ENCODE peak calls at places on chromosome 18, in eight cellular contexts. One of them, this sample, is unnamed.

GRCh38 chr18:31633416-31634330 is 42.0 kb downstream of the TTR start:
- DNase-seq in pancreas: no peak
- DNase-seq in AG04450: no peak
- DNase-seq in HL-60: no peak
- DNase-seq in lower leg skin: no peak
- DNase-seq in IMR-90: no peak
- DNase-seq in GM23338: no peak
- DNase-seq in ovary: no peak
- DNase-seq in this sample: no peak

GRCh38 chr18:14928396-14928795 is 180.4 kb downstream of the ANKRD30B start:
- DNase-seq in pancreas: no peak
- DNase-seq in AG04450: no peak
- DNase-seq in HL-60: no peak
- DNase-seq in lower leg skin: no peak
- DNase-seq in IMR-90: no peak
- DNase-seq in GM23338: no peak
- DNase-seq in ovary: no peak
- DNase-seq in this sample: no peak

GRCh38 chr18:5466256-5466655 is 77.5 kb downstream of the EPB41L3 start:
- DNase-seq in pancreas: no peak
- DNase-seq in AG04450: no peak
- DNase-seq in HL-60: peak; percentile 94
- DNase-seq in lower leg skin: no peak
- DNase-seq in IMR-90: no peak
- DNase-seq in GM23338: no peak
- DNase-seq in ovary: no peak
- DNase-seq in this sample: no peak

GRCh38 chr18:59725177-59725576 is 28.0 kb upstream of the CCBE1 start:
- DNase-seq in pancreas: no peak
- DNase-seq in AG04450: no peak
- DNase-seq in HL-60: no peak
- DNase-seq in lower leg skin: no peak
- DNase-seq in IMR-90: no peak
- DNase-seq in GM23338: no peak
- DNase-seq in ovary: no peak
- DNase-seq in this sample: no peak

GRCh38 chr18:604771-605170 is 8.0 kb downstream of the CLUL1 start:
- DNase-seq in pancreas: no peak
- DNase-seq in AG04450: no peak
- DNase-seq in HL-60: no peak
- DNase-seq in lower leg skin: no peak
- DNase-seq in IMR-90: no peak
- DNase-seq in GM23338: no peak
- DNase-seq in ovary: no peak
- DNase-seq in this sample: no peak

GRCh38 chr18:79511671-79512301 is 116.1 kb downstream of the NFATC1 start:
- DNase-seq in pancreas: peak; percentile 43
- DNase-seq in AG04450: no peak
- DNase-seq in HL-60: no peak
- DNase-seq in lower leg skin: no peak
- DNase-seq in IMR-90: no peak
- DNase-seq in GM23338: no peak
- DNase-seq in ovary: peak; percentile 16
- DNase-seq in this sample: no peak

GRCh38 chr18:21911551-21911950 is 171.0 kb downstream of the MIB1 start:
- DNase-seq in pancreas: no peak
- DNase-seq in AG04450: no peak
- DNase-seq in HL-60: no peak
- DNase-seq in lower leg skin: no peak
- DNase-seq in IMR-90: no peak
- DNase-seq in GM23338: no peak
- DNase-seq in ovary: no peak
- DNase-seq in this sample: no peak

GRCh38 chr18:23618862-23619387 is 32.6 kb upstream of the NPC1 start:
- DNase-seq in pancreas: no peak
- DNase-seq in AG04450: no peak
- DNase-seq in HL-60: peak; percentile 42
- DNase-seq in lower leg skin: no peak
- DNase-seq in IMR-90: no peak
- DNase-seq in GM23338: peak; percentile 86
- DNase-seq in ovary: peak; percentile 68
- DNase-seq in this sample: peak; percentile 24

GRCh38 chr18:7954229-7954628 is 387.1 kb downstream of the PTPRM start:
- DNase-seq in pancreas: no peak
- DNase-seq in AG04450: no peak
- DNase-seq in HL-60: no peak
- DNase-seq in lower leg skin: no peak
- DNase-seq in IMR-90: peak; percentile 61
- DNase-seq in GM23338: no peak
- DNase-seq in ovary: no peak
- DNase-seq in this sample: peak; percentile 31

DNA sequence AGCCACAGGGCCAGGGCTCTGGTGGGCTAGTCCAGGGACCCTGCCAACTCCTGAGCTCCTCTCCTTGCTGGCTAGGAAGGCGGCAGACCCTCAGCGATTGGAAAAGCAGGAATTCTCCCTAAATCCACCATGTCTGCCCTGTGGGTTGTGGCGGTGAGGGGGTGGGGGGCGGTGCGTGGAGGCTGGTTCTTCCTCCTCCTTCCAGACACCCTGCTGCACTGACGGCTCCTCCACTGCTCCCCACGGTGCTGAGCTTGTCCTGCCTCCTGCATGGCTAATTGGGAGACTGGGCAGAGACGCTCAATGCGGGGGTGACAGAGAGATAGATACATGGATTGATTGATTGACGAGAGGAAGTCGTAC is 181.8 kb downstream of the CELF4 start:
- DNase-seq in pancreas: no peak
- DNase-seq in AG04450: no peak
- DNase-seq in HL-60: no peak
- DNase-seq in lower leg skin: no peak
- DNase-seq in IMR-90: no peak
- DNase-seq in GM23338: no peak
- DNase-seq in ovary: no peak
- DNase-seq in this sample: no peak
- H3K4me3 ChIP-seq in pancreas: no peak overlapping the region
- H3K4me3 ChIP-seq in AG04450: no peak overlapping the region
- H3K4me3 ChIP-seq in HL-60: no peak overlapping the region
- H3K4me3 ChIP-seq in lower leg skin: no peak overlapping the region
- H3K4me3 ChIP-seq in IMR-90: no peak overlapping the region
- H3K4me3 ChIP-seq in GM23338: no peak overlapping the region
- H3K4me3 ChIP-seq in ovary: no peak overlapping the region
- H3K4me3 ChIP-seq in this sample: no peak overlapping the region

GRCh38 chr18:25739356-25739755 is 351.1 kb downstream of the SS18 start:
- DNase-seq in pancreas: no peak
- DNase-seq in AG04450: no peak
- DNase-seq in HL-60: no peak
- DNase-seq in lower leg skin: no peak
- DNase-seq in IMR-90: no peak
- DNase-seq in GM23338: no peak
- DNase-seq in ovary: no peak
- DNase-seq in this sample: no peak

GRCh38 chr18:25737710-25738251 is 352.6 kb downstream of the SS18 start:
- DNase-seq in pancreas: no peak
- DNase-seq in AG04450: peak; percentile 81
- DNase-seq in HL-60: no peak
- DNase-seq in lower leg skin: no peak
- DNase-seq in IMR-90: peak; percentile 97
- DNase-seq in GM23338: no peak
- DNase-seq in ovary: no peak
- DNase-seq in this sample: peak; percentile 95

GRCh38 chr18:25743661-25744151 is 346.7 kb downstream of the SS18 start:
- DNase-seq in pancreas: no peak
- DNase-seq in AG04450: no peak
- DNase-seq in HL-60: no peak
- DNase-seq in lower leg skin: no peak
- DNase-seq in IMR-90: no peak
- DNase-seq in GM23338: peak; percentile 79
- DNase-seq in ovary: no peak
- DNase-seq in this sample: no peak
- TF ChIP-seq CTCF in pancreas: no peak
- TF ChIP-seq CTCF in AG04450: no peak
- TF ChIP-seq CTCF in HL-60: no peak
- TF ChIP-seq CTCF in lower leg skin: no peak
- TF ChIP-seq CTCF in IMR-90: no peak
- TF ChIP-seq CTCF in GM23338: peak; percentile 68
- TF ChIP-seq CTCF in ovary: no peak
- TF ChIP-seq CTCF in this sample: no peak

GRCh38 chr18:2979871-2980606 is 32.9 kb downstream of the LPIN2 start:
- DNase-seq in pancreas: no peak
- DNase-seq in AG04450: no peak
- DNase-seq in HL-60: no peak
- DNase-seq in lower leg skin: no peak
- DNase-seq in IMR-90: no peak
- DNase-seq in GM23338: no peak
- DNase-seq in ovary: no peak
- DNase-seq in this sample: peak; percentile 52

GRCh38 chr18:2980607-2980923 is 32.4 kb downstream of the LPIN2 start:
- DNase-seq in pancreas: no peak
- DNase-seq in AG04450: no peak
- DNase-seq in HL-60: no peak
- DNase-seq in lower leg skin: no peak
- DNase-seq in IMR-90: no peak
- DNase-seq in GM23338: no peak
- DNase-seq in ovary: no peak
- DNase-seq in this sample: no peak

GRCh38 chr18:2982452-2983172 is 30.3 kb downstream of the LPIN2 start:
- DNase-seq in pancreas: no peak
- DNase-seq in AG04450: no peak
- DNase-seq in HL-60: no peak
- DNase-seq in lower leg skin: no peak
- DNase-seq in IMR-90: no peak
- DNase-seq in GM23338: peak; percentile 56
- DNase-seq in ovary: no peak
- DNase-seq in this sample: no peak

GRCh38 chr18:2983296-2983695 is 29.6 kb downstream of the LPIN2 start:
- DNase-seq in pancreas: no peak
- DNase-seq in AG04450: no peak
- DNase-seq in HL-60: no peak
- DNase-seq in lower leg skin: no peak
- DNase-seq in IMR-90: no peak
- DNase-seq in GM23338: no peak
- DNase-seq in ovary: no peak
- DNase-seq in this sample: no peak

DNA sequence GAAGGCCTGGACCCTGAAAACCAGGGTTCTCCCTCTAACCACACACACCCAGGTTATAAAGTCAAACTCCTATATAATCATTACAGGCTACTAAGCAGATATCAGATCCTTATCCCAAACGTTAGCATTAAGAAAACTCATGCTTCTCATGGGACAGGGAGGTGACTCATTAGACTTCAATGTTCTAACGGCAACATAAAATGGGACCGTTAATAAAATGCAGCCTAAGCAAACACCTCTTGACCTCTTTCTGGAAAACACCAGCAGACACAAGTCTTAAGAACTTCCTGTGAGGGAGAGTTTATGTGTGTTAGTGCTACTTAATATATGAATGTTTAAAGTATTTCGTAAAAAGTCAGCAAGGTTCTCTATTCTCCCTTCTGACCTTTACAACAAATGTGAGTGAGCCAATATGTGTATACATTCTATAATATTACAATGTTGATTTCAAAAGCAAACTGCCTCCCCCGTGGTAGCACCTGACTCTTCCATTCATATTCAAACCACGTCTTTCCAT is 31.7 kb downstream of the LPIN2 start:
- DNase-seq in pancreas: no peak
- DNase-seq in AG04450: peak; percentile 72
- DNase-seq in HL-60: no peak
- DNase-seq in lower leg skin: no peak
- DNase-seq in IMR-90: peak; percentile 95
- DNase-seq in GM23338: no peak
- DNase-seq in ovary: no peak
- DNase-seq in this sample: peak; percentile 97
- H3K4me3 ChIP-seq in pancreas: peak overlapping the region; percentile 16
- H3K4me3 ChIP-seq in AG04450: no peak overlapping the region
- H3K4me3 ChIP-seq in HL-60: no peak overlapping the region
- H3K4me3 ChIP-seq in lower leg skin: no peak overlapping the region
- H3K4me3 ChIP-seq in IMR-90: no peak overlapping the region
- H3K4me3 ChIP-seq in GM23338: peak overlapping the region; percentile 5
- H3K4me3 ChIP-seq in ovary: no peak overlapping the region
- H3K4me3 ChIP-seq in this sample: no peak overlapping the region

GRCh38 chr18:77481541-77481940 is 231.9 kb downstream of the GALR1 start:
- DNase-seq in pancreas: no peak
- DNase-seq in AG04450: no peak
- DNase-seq in HL-60: no peak
- DNase-seq in lower leg skin: no peak
- DNase-seq in IMR-90: no peak
- DNase-seq in GM23338: no peak
- DNase-seq in ovary: no peak
- DNase-seq in this sample: peak; percentile 52

GRCh38 chr18:77482190-77482928 is 232.7 kb downstream of the GALR1 start:
- DNase-seq in pancreas: no peak
- DNase-seq in AG04450: no peak
- DNase-seq in HL-60: no peak
- DNase-seq in lower leg skin: no peak
- DNase-seq in IMR-90: no peak
- DNase-seq in GM23338: no peak
- DNase-seq in ovary: no peak
- DNase-seq in this sample: no peak

GRCh38 chr18:77479047-77479446 is 229.4 kb downstream of the GALR1 start:
- DNase-seq in pancreas: no peak
- DNase-seq in AG04450: no peak
- DNase-seq in HL-60: no peak
- DNase-seq in lower leg skin: no peak
- DNase-seq in IMR-90: no peak
- DNase-seq in GM23338: no peak
- DNase-seq in ovary: no peak
- DNase-seq in this sample: no peak

GRCh38 chr18:77478619-77479018 is 229.0 kb downstream of the GALR1 start:
- DNase-seq in pancreas: no peak
- DNase-seq in AG04450: no peak
- DNase-seq in HL-60: peak; percentile 25
- DNase-seq in lower leg skin: peak; percentile 68
- DNase-seq in IMR-90: no peak
- DNase-seq in GM23338: peak; percentile 39
- DNase-seq in ovary: peak; percentile 33
- DNase-seq in this sample: peak; percentile 82
- TF ChIP-seq CTCF in pancreas: no peak
- TF ChIP-seq CTCF in AG04450: no peak
- TF ChIP-seq CTCF in HL-60: peak; percentile 40
- TF ChIP-seq CTCF in lower leg skin: no peak
- TF ChIP-seq CTCF in IMR-90: no peak
- TF ChIP-seq CTCF in GM23338: peak; percentile 40
- TF ChIP-seq CTCF in ovary: no peak
- TF ChIP-seq CTCF in this sample: peak; percentile 39

DNA sequence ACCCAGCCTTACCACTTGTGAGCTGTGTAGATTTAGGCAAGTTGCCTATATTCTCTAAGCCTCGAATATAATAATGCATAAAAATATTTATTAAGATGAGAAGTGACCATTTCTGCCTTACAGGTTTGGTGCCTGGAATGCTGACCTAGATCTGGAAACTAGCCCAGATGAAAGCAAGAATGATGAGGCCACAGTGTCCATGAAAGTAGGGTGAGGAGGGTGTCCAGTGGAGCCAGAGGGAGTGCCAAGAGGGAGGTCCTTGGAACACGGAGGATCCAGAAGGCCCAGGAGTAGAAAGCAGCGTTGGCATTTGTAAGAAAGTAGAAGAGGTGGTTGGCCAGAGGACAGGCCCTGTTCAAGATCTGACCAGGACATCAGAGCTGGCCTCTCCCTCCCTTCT is 334.3 kb downstream of the CELF4 start:
- DNase-seq in pancreas: no peak
- DNase-seq in AG04450: no peak
- DNase-seq in HL-60: no peak
- DNase-seq in lower leg skin: no peak
- DNase-seq in IMR-90: no peak
- DNase-seq in GM23338: no peak
- DNase-seq in ovary: no peak
- DNase-seq in this sample: no peak
- H3K4me3 ChIP-seq in pancreas: no peak overlapping the region
- H3K4me3 ChIP-seq in AG04450: no peak overlapping the region
- H3K4me3 ChIP-seq in HL-60: no peak overlapping the region
- H3K4me3 ChIP-seq in lower leg skin: no peak overlapping the region
- H3K4me3 ChIP-seq in IMR-90: no peak overlapping the region
- H3K4me3 ChIP-seq in GM23338: no peak overlapping the region
- H3K4me3 ChIP-seq in ovary: no peak overlapping the region
- H3K4me3 ChIP-seq in this sample: no peak overlapping the region

This sample was measured in fibroblast of mammary gland.